ENCODE peak calls at places on chromosomes 11 and 22, in six cellular contexts. M, B, S, T, K and O are unnamed samples.

GRCh38 chr11:67586568-67587250 is 3.1 kb downstream of the GSTP1 start:
- DNase-seq in M (no peak), B (no peak), S (no peak), T (no peak), K (no peak), O (no peak)

GRCh38 chr11:44368886-44369285 is 58.9 kb upstream of the ALX4 start:
- DNase-seq in M (no peak), B (no peak), S (no peak), T (no peak), K (no peak), O (no peak)

GRCh38 chr11:25910090-25910489 is 421.8 kb upstream of the ANO3 start:
- DNase-seq in M (no peak), B (no peak), S (no peak), T (no peak), K (no peak), O (no peak)

GRCh38 chr11:43489869-43490465 is 131.2 kb downstream of the TTC17 start:
- DNase-seq in M (no peak), B (no peak), S (no peak), T (no peak), K (no peak), O (no peak)

GRCh38 chr11:44747836-44748235 is 21.1 kb downstream of the TSPAN18 start:
- DNase-seq in M (no peak), B (no peak), S (no peak), T (no peak), K (no peak), O (no peak)

GRCh38 chr22:49006207-49007012 is 821.3 kb downstream of the BRD1 start:
- DNase-seq in M (no peak), B (no peak), S (no peak), T (no peak), K (no peak), O (no peak)

GRCh38 chr11:2366271-2366670 is 10.8 kb upstream of the CD81 start:
- DNase-seq in M (no peak), B (no peak), S (no peak), T (no peak), K (no peak), O (no peak)

GRCh38 chr11:27293500-27294417 is 69.3 kb downstream of the CCDC34 start:
- DNase-seq in M (no peak), B (peak), S (no peak), T (peak), K (no peak), O (peak)

GRCh38 chr22:19168088-19168890 is 10.2 kb downstream of the SLC25A1 start:
- DNase-seq in M (no peak), B (no peak), S (no peak), T (no peak), K (no peak), O (no peak)

GRCh38 chr11:110565344-110565684 is 135.6 kb downstream of the FDX1 start:
- DNase-seq in M (no peak), B (peak), S (no peak), T (peak), K (no peak), O (peak)

GRCh38 chr11:105610796-105611361 is 1.0 kb downstream of the GRIA4 start:
- DNase-seq in M (no peak), B (no peak), S (no peak), T (no peak), K (no peak), O (no peak)

GRCh38 chr11:8709002-8709672 is 26.5 kb downstream of the RPL27A start:
- DNase-seq in M (peak), B (no peak), S (peak), T (peak), K (peak), O (peak)

GRCh38 chr11:71321433-71322191 is 69.2 kb upstream of the SHANK2 start:
- DNase-seq in M (no peak), B (no peak), S (no peak), T (no peak), K (no peak), O (no peak)

GRCh38 chr11:86558219-86558618 is 114.2 kb downstream of the ME3 start:
- DNase-seq in M (no peak), B (no peak), S (no peak), T (peak), K (no peak), O (no peak)

GRCh38 chr11:107157146-107157808 is 139.0 kb upstream of the GUCY1A2 start:
- DNase-seq in M (no peak), B (no peak), S (no peak), T (no peak), K (no peak), O (no peak)

GRCh38 chr11:47433157-47433556 is 6.9 kb upstream of the PSMC3 start:
- DNase-seq in M (no peak), B (no peak), S (no peak), T (no peak), K (no peak), O (peak)

GRCh38 chr11:46336781-46337180 is 10.5 kb upstream of the DGKZ start:
- DNase-seq in M (no peak), B (peak), S (no peak), T (peak), K (no peak), O (no peak)

GRCh38 chr22:36510966-36511881 is 4.4 kb upstream of the FOXRED2 start:
- DNase-seq in M (no peak), B (peak), S (peak), T (peak), K (peak), O (peak)

GRCh38 chr22:37243402-37244113 is 511 bp downstream of the RAC2 start:
- DNase-seq in M (no peak), B (no peak), S (no peak), T (no peak), K (no peak), O (no peak)

GRCh38 chr22:45907996-45908395 is 69.0 kb downstream of the WNT7B start:
- DNase-seq in M (no peak), B (no peak), S (no peak), T (no peak), K (no peak), O (no peak)

GRCh38 chr22:31496735-31497146 is 405 bp downstream of the SFI1 start:
- DNase-seq in M (peak), B (no peak), S (no peak), T (peak), K (no peak), O (peak)

GRCh38 chr22:46539169-46539568 is 1.7 kb upstream of the CELSR1 start:
- DNase-seq in M (no peak), B (no peak), S (no peak), T (no peak), K (no peak), O (no peak)

GRCh38 chr11:111225871-111226270 is 19.7 kb upstream of the POU2AF2 start:
- DNase-seq in M (no peak), B (no peak), S (no peak), T (no peak), K (no peak), O (no peak)

GRCh38 chr22:46677323-46678002 is 57.3 kb downstream of the GRAMD4 start:
- DNase-seq in M (no peak), B (no peak), S (no peak), T (no peak), K (no peak), O (no peak)

GRCh38 chr11:111469200-111469599 is 43.0 kb downstream of the BTG4 start:
- DNase-seq in M (no peak), B (peak), S (no peak), T (peak), K (no peak), O (peak)

GRCh38 chr11:6303657-6304056 is 16.6 kb downstream of the CAVIN3 start:
- DNase-seq in M (no peak), B (no peak), S (no peak), T (no peak), K (no peak), O (no peak)

GRCh38 chr11:6298605-6299004 is 21.7 kb downstream of the CAVIN3 start:
- DNase-seq in M (peak), B (peak), S (peak), T (peak), K (no peak), O (no peak)

GRCh38 chr11:6300325-6300724 is 20.0 kb downstream of the CAVIN3 start:
- DNase-seq in M (no peak), B (no peak), S (no peak), T (no peak), K (no peak), O (no peak)

GRCh38 chr11:6301096-6301495 is 19.2 kb downstream of the CAVIN3 start:
- DNase-seq in M (no peak), B (no peak), S (no peak), T (no peak), K (no peak), O (no peak)

GRCh38 chr11:6297831-6298230 is 22.5 kb downstream of the CAVIN3 start:
- DNase-seq in M (no peak), B (peak), S (peak), T (peak), K (no peak), O (peak)
- TF ChIP-seq CTCF in M (peak), B (peak), S (peak), T (peak), K (peak), O (peak)

DNA sequence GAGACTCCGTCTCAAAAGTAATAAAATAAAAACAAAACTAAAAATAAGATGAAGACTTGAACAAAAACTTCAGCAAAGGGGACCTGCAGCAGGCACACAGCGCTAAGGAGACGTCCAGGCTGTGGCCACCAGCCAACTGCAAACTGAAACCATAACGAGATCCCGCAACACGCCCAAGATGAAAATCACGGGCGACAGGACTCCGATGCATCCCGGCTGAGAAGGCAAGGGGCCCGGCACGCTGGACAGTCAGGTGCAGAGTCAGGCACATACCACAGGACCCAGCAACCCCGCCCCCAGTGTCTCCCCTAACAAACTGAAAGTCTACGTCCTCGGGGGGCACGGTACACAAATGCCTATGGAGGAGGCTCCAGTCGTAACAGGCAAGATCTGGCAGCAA is 9.2 kb downstream of the HRAS start:
- DNase-seq in M (no peak), B (no peak), S (no peak), T (no peak), K (no peak), O (no peak)
- H3K4me3 ChIP-seq in M (peak), B (no peak), S (no peak), T (no peak), K (no peak), O (no peak)

GRCh38 chr11:75400110-75400865 is 970 bp downstream of the RPS3 start:
- DNase-seq in M (no peak), B (peak), S (no peak), T (peak), K (no peak), O (no peak)

GRCh38 chr11:75398906-75399305 is 412 bp upstream of the RPS3 start:
- DNase-seq in M (no peak), B (no peak), S (no peak), T (no peak), K (no peak), O (no peak)

GRCh38 chr11:75402002-75402773 is 2.9 kb downstream of the RPS3 start:
- DNase-seq in M (no peak), B (no peak), S (no peak), T (no peak), K (no peak), O (no peak)

GRCh38 chr11:75403037-75403436 is 3.7 kb downstream of the RPS3 start:
- DNase-seq in M (no peak), B (no peak), S (no peak), T (no peak), K (no peak), O (no peak)

GRCh38 chr11:75399344-75400109 is at the start of gene RPS3:
- DNase-seq in M (peak), B (peak), S (peak), T (peak), K (peak), O (peak)
- TF ChIP-seq CTCF in M (peak), B (peak), S (peak), T (no peak), K (no peak), O (peak)

GRCh38 chr11:33665666-33666065 is 35.0 kb downstream of the C11orf91 start:
- DNase-seq in M (no peak), B (no peak), S (no peak), T (no peak), K (no peak), O (no peak)
- H3K4me3 ChIP-seq in M (no peak), B (no peak), S (no peak), T (no peak), K (no peak), O (no peak)

GRCh38 chr11:32792948-32793475 is 1.4 kb downstream of the CCDC73 start:
- DNase-seq in M (peak), B (peak), S (peak), T (peak), K (no peak), O (peak)
- TF ChIP-seq CTCF in M (peak), B (peak), S (peak), T (peak), K (peak), O (peak)

GRCh38 chr11:84648413-84648812 is 978.7 kb downstream of the DLG2 start:
- DNase-seq in M (no peak), B (no peak), S (no peak), T (no peak), K (no peak), O (no peak)
- H3K4me3 ChIP-seq in M (no peak), B (no peak), S (no peak), T (no peak), K (no peak), O (no peak)

GRCh38 chr11:76248210-76248609 is 41.9 kb upstream of the WNT11 start:
- DNase-seq in M (peak), B (no peak), S (peak), T (no peak), K (no peak), O (no peak)
- TF ChIP-seq CTCF in M (no peak), B (peak), S (peak), T (peak), K (peak), O (peak)

GRCh38 chr11:77127674-77127968 is 425 bp upstream of the MYO7A start:
- DNase-seq in M (no peak), B (no peak), S (no peak), T (no peak), K (no peak), O (no peak)
- H3K4me3 ChIP-seq in M (peak), B (peak), S (no peak), T (peak), K (peak), O (peak)